ENCODE peak calls at places on chromosomes 3 and 15, in nine cellular contexts. I is coronary artery, G is uterus, F is OCI-LY7, O is brain microvascular endothelial cell, Y is suprapubic skin, T is transverse colon, V is endodermal cell, L is GM12864. W is an unnamed sample.

GRCh38 chr3:9947025-9947995 is 4.9 kb downstream of the PRRT3 start:
- DNase-seq in L (no peak), T (peak), Y (peak), V (peak), O (peak), I (peak), F (no peak), G (peak), W (peak)

GRCh38 chr3:126418661-126419131 is 24.0 kb downstream of the CFAP100 start:
- DNase-seq in O (no peak), V (peak), T (no peak), Y (no peak), F (no peak), I (peak), L (no peak), G (no peak), W (no peak)

GRCh38 chr15:39287322-39288195 is 293.3 kb upstream of the THBS1 start:
- DNase-seq in I (no peak), F (no peak), V (no peak), Y (no peak), T (no peak), O (peak), L (no peak), G (no peak), W (peak)

GRCh38 chr15:71348597-71348996 is 233.3 kb downstream of the THSD4 start:
- DNase-seq in Y (no peak), O (no peak), F (no peak), T (no peak), G (no peak), I (no peak), V (no peak), L (no peak), W (no peak)

GRCh38 chr15:75493732-75494131 is 42.2 kb upstream of the SIN3A start:
- DNase-seq in T (no peak), I (no peak), O (no peak), V (no peak), L (no peak), Y (no peak), F (no peak), G (no peak), W (no peak)

GRCh38 chr3:71713041-71713440 is 12.2 kb downstream of the EIF4E3 start:
- DNase-seq in V (no peak), G (no peak), O (no peak), F (no peak), Y (no peak), I (no peak), T (no peak), L (no peak), W (no peak)

GRCh38 chr3:146222204-146223046 is 28.5 kb downstream of the PLSCR4 start:
- DNase-seq in Y (no peak), F (no peak), I (no peak), V (peak), G (no peak), L (no peak), O (peak), T (peak), W (peak)

GRCh38 chr3:182067423-182067822 is 355.7 kb downstream of the SOX2 start:
- DNase-seq in F (no peak), G (no peak), I (no peak), O (no peak), V (no peak), L (no peak), T (no peak), Y (no peak), W (no peak)

GRCh38 chr3:38114875-38115644 is 21.9 kb downstream of the ACAA1 start:
- DNase-seq in F (no peak), O (no peak), L (no peak), Y (peak), G (no peak), V (peak), T (no peak), I (peak), W (no peak)

GRCh38 chr3:8423307-8423706 is 78.3 kb upstream of the LMCD1 start:
- DNase-seq in F (no peak), O (no peak), Y (no peak), I (no peak), T (no peak), L (no peak), G (no peak), V (no peak), W (no peak)

GRCh38 chr15:85477730-85478129 is 97.3 kb downstream of the AKAP13 start:
- DNase-seq in O (peak), G (no peak), Y (no peak), L (no peak), I (no peak), T (no peak), V (no peak), F (no peak), W (peak)
- TF ChIP-seq CTCF in O (peak), G (no peak), Y (no peak), L (no peak), I (no peak), T (no peak), V (peak), F (no peak), W (peak)

DNA sequence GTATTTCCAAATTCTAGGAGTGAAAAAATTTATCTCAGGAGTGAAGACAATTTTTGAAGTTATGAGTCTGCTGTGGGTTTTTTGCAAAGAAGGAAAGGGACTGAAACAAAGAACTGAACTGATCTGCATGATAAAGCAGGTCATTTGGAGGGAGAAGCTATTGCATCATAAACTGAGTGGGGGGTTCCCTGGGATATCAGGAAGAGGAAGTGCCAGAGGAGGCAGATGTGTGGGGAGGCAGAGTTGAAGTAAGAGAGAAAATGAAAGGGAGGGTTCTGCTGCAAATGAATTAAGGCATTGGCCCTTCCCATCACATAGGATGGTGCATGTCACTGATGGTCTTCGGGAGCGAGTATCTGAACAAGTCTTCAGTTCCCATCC is 379.2 kb downstream of the VPS13C start:
- DNase-seq in L (no peak), T (no peak), V (no peak), G (no peak), Y (no peak), F (no peak), I (no peak), O (no peak), W (no peak)
- H3K4me3 ChIP-seq in L (no peak), T (no peak), V (no peak), G (no peak), Y (no peak), F (no peak), I (no peak), O (no peak), W (no peak)

DNA sequence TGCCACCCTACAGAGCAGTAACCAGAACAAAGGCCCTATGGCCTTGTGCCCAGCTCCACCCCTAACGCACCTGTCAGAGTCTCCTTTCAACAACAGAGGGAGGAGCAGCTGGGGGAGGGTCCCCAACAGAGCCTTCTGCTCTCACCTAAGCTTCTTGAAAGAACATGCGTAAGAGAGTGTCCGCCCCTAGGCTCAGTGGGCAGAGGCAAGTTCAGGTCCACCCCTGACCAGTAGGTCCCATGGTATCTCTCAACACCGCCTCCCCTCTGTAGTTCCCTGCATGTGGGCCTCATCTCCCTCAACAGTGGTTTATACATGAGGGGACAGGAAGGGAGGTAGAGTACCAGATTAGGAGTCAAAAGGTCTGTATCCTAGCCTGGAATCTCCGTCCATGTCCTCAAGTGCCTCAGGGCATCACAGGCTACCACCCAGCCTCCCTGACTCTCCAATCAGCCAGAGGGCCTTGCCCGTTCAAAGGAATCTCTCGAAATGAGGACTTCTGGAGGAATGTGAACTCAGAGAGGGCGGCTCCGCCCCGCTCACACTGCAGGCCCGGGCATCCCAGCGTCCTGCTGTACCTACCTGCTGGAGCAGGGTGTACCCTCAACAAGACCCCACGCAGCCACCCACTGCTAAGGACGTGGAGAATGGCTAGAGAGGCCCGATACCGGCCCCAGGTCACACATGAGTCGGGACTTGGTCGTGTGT is 680 bp downstream of the POC1A start:
- DNase-seq in T (peak), I (no peak), F (peak), O (peak), V (peak), G (no peak), Y (no peak), L (no peak), W (peak)
- TF ChIP-seq CTCF in T (no peak), I (no peak), F (peak), O (peak), V (peak), G (no peak), Y (no peak), L (no peak), W (peak)

GRCh38 chr3:161489390-161489789 is 7.2 kb upstream of the OTOL1 start:
- DNase-seq in I (no peak), Y (no peak), F (peak), V (no peak), O (no peak), G (no peak), L (no peak), T (no peak), W (no peak)

GRCh38 chr3:161484226-161484625 is 12.4 kb upstream of the OTOL1 start:
- DNase-seq in O (no peak), V (no peak), G (no peak), I (no peak), T (no peak), F (no peak), L (no peak), Y (no peak), W (no peak)
- H3K4me3 ChIP-seq in O (no peak), V (no peak), G (no peak), I (no peak), T (no peak), F (no peak), L (no peak), Y (no peak), W (no peak)

GRCh38 chr3:61806810-61807209 is 245.4 kb downstream of the PTPRG start:
- DNase-seq in L (no peak), Y (no peak), G (no peak), F (no peak), I (no peak), T (no peak), O (no peak), V (no peak), W (no peak)
- TF ChIP-seq CTCF in L (no peak), Y (no peak), G (no peak), F (no peak), I (no peak), T (no peak), O (no peak), V (no peak), W (no peak)

GRCh38 chr15:66138096-66138783 is 115.3 kb downstream of the MEGF11 start:
- DNase-seq in V (no peak), L (no peak), F (no peak), Y (no peak), O (no peak), T (no peak), G (no peak), I (no peak), W (no peak)

GRCh38 chr15:66138882-66139281 is 114.7 kb downstream of the MEGF11 start:
- DNase-seq in I (no peak), T (no peak), O (no peak), L (no peak), G (no peak), F (no peak), V (no peak), Y (no peak), W (no peak)

GRCh38 chr15:66139816-66140215 is 113.7 kb downstream of the MEGF11 start:
- DNase-seq in T (no peak), V (no peak), G (no peak), Y (no peak), I (no peak), O (no peak), L (no peak), F (no peak), W (no peak)

GRCh38 chr15:66145242-66146182 is 108.0 kb downstream of the MEGF11 start:
- DNase-seq in T (no peak), L (no peak), V (no peak), Y (no peak), O (no peak), I (no peak), G (no peak), F (no peak), W (no peak)

DNA sequence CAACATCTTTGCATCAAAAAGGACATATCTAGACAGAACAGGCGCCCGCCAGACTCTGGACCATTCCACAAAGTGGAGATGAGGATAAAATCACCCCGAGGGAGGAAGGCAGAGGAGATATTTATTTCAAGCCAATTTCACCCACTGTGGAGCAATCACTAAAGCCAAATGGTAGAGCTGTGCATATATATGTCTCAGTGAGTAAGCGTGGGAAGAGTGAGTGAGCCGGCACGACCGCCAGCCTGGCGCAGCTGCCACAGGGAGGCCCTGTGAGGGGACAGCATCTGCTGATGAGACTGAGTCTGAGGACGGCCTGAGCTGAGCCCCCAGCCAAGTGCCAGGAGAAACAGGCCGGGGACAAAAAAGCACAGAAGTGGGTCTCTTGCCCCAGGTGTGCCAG is 111.2 kb downstream of the MEGF11 start:
- DNase-seq in Y (no peak), I (no peak), O (no peak), V (no peak), F (no peak), T (no peak), L (no peak), G (no peak), W (no peak)
- H3K4me3 ChIP-seq in Y (no peak), I (no peak), O (no peak), V (no peak), F (no peak), T (no peak), L (no peak), G (no peak), W (no peak)

DNA sequence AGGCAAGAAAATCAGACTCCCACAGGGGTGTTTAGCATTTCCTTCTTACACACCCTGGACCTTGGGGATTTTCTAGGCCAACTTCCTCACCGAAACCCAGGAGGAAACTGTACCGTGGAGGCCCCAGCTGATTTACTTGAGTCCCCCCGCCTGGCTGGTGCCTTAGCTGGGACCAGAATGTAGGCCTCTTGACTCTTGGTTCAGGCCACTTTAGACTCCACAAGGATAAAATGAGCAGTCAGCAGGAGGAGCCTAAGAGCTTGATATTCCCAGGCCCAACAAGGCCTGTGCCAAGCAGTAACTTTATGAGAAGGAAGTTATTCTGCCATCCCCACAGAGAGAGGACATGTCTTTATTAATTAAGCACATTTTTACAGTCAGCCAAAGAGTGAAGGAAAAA is 4.6 kb upstream of the APBA2 start:
- DNase-seq in V (no peak), O (no peak), L (no peak), I (no peak), G (no peak), F (no peak), Y (no peak), T (no peak), W (peak)
- TF ChIP-seq CTCF in V (no peak), O (peak), L (no peak), I (no peak), G (no peak), F (no peak), Y (no peak), T (no peak), W (peak)

GRCh38 chr15:29611057-29611456 is 211.2 kb downstream of the TJP1 start:
- DNase-seq in T (no peak), F (no peak), L (no peak), Y (no peak), V (peak), O (no peak), G (no peak), I (no peak), W (no peak)

GRCh38 chr15:29615791-29616190 is 206.5 kb downstream of the TJP1 start:
- DNase-seq in L (no peak), F (no peak), Y (no peak), V (no peak), G (no peak), T (no peak), O (no peak), I (no peak), W (no peak)

GRCh38 chr15:29612096-29612495 is 210.2 kb downstream of the TJP1 start:
- DNase-seq in Y (no peak), L (no peak), V (peak), I (no peak), O (peak), T (no peak), F (no peak), G (no peak), W (peak)

GRCh38 chr15:29613951-29614382 is 208.3 kb downstream of the TJP1 start:
- DNase-seq in T (no peak), F (no peak), V (peak), O (no peak), Y (no peak), L (no peak), I (no peak), G (no peak), W (peak)

DNA sequence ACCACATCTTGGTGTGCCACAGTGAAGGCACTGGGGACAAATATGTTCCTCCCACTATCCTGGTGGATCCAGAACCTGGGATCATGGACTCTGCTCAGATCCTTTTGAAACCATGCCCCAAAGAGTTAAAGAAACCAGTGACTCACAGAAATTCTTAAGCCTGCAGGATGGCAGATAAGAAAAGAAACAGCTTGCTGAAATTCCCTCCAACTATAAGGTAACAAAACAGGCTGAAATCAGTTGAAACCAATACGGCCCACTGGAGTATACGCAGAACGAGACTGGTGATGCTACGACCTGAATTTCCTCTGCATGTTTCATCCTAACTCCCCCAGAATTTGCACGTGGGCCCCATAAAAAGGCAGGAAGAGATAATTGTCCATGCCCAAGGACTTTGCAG is 209.6 kb downstream of the TJP1 start:
- DNase-seq in Y (no peak), F (no peak), L (no peak), T (no peak), G (no peak), O (peak), V (no peak), I (no peak), W (peak)
- H3K4me3 ChIP-seq in Y (no peak), F (no peak), L (no peak), T (no peak), G (no peak), O (no peak), V (no peak), I (no peak), W (peak)

DNA sequence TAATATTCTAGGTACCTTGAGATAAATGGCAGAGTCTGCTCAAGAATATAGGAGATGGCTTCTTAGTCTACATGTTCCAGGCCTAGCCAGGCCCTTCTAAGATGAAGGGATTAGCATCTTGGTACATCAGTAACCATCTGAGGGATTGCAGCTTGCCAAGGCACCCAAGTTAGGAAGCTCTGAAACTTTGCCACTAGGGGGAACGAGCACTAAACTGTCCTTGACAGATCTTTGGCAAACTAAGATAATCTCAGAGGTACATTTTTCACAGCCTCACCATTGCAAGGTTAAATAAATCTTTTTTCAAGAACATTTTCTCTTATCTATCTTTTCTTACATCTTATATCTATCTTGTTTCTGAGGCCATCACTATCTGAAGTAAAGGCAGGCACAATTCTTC is 351.2 kb downstream of the RAP2B start:
- DNase-seq in I (no peak), T (no peak), Y (no peak), V (peak), F (peak), L (no peak), O (peak), G (no peak), W (peak)
- TF ChIP-seq CTCF in I (no peak), T (peak), Y (no peak), V (peak), F (peak), L (peak), O (peak), G (no peak), W (peak)